ENCODE peak calls at places on chromosomes 6 and 20, in eight cellular contexts. Q is left colon; B is NT2/D1; O is HTR-8/SVneo; Z is NCI-H774; F is activated CD8-positive, alpha-beta T cell treated with anti-CD3 and anti-CD28 coated beads for 36 hours; J is transverse colon; K is heart left ventricle. V is an unnamed sample.

GRCh38 chr6:41659935-41660334 is 21.7 kb downstream of the MDFI start:
- DNase-seq in K (no peak), O (no peak), Z (no peak), B (no peak), F (no peak), J (no peak), Q (no peak), V (no peak)

GRCh38 chr20:51342510-51343236 is 199.8 kb downstream of the NFATC2 start:
- DNase-seq in F (no peak), Z (no peak), J (peak; percentile 30), K (no peak), Q (no peak), B (no peak), O (no peak), V (no peak)

GRCh38 chr20:23971320-23971719 is 17.3 kb downstream of the GGTLC1 start:
- DNase-seq in Z (no peak), F (no peak), O (no peak), J (no peak), B (no peak), K (no peak), Q (no peak), V (no peak)

GRCh38 chr6:12592634-12593033 is 123.9 kb upstream of the PHACTR1 start:
- DNase-seq in K (no peak), Z (no peak), J (no peak), Q (no peak), B (no peak), O (no peak), F (no peak), V (no peak)

GRCh38 chr6:5674723-5675122 is 332.0 kb downstream of the NRN1 start:
- DNase-seq in O (no peak), Z (no peak), F (no peak), Q (no peak), B (no peak), K (no peak), J (no peak), V (no peak)

GRCh38 chr20:2421247-2421646 is 40.5 kb downstream of the TGM6 start:
- DNase-seq in Q (no peak), O (no peak), B (no peak), K (no peak), F (no peak), J (no peak), Z (no peak), V (no peak)

GRCh38 chr6:124339610-124340339 is 536.1 kb downstream of the NKAIN2 start:
- DNase-seq in J (no peak), F (no peak), O (no peak), K (no peak), Z (no peak), Q (no peak), B (no peak), V (no peak)

GRCh38 chr6:16388488-16388887 is 150.1 kb downstream of the GMPR start:
- DNase-seq in F (no peak), K (no peak), J (no peak), Z (no peak), B (no peak), O (peak; percentile 31), Q (no peak), V (no peak)

GRCh38 chr6:154399097-154399496 is 42.5 kb upstream of the IPCEF1 start:
- DNase-seq in Q (no peak), F (no peak), B (no peak), K (no peak), J (no peak), Z (no peak), O (no peak), V (no peak)

V was measured in stomach.